ENCODE peak calls at places on chromosomes 4 and X, in six cellular contexts. O is left lung, Z is SJSA1, A is mucosa of descending colon, E is H9, T is Peyer's patch. L is an unnamed sample.

GRCh38 chr4:107863850-107864371 is 39.2 kb downstream of the SGMS2 start:
- DNase-seq in O (no peak), Z (peak; percentile 40), A (peak; percentile 71), E (no peak), T (peak; percentile 77), L (no peak)

GRCh38 chr4:85222561-85222960 is 252.4 kb upstream of the ARHGAP24 start:
- DNase-seq in O (no peak), Z (no peak), A (no peak), E (no peak), T (no peak), L (no peak)

GRCh38 chr4:101678180-101678579 is 112.3 kb upstream of the BANK1 start:
- DNase-seq in O (no peak), Z (no peak), A (no peak), E (no peak), T (no peak), L (no peak)

GRCh38 chrX:27964432-27964831 is 16.8 kb downstream of the DCAF8L1 start:
- DNase-seq in O (no peak), Z (no peak), A (no peak), E (no peak), T (no peak), L (no peak)

GRCh38 chrX:118116308-118117068 is at the start of gene KLHL13:
- DNase-seq in O (peak; percentile 61), Z (peak; percentile 67), A (peak; percentile 24), E (peak; percentile 50), T (peak; percentile 45), L (no peak)

GRCh38 chr4:658031-658667 is 15.9 kb downstream of the ATP5ME start:
- DNase-seq in O (peak; percentile 67), Z (no peak), A (no peak), E (peak; percentile 20), T (no peak), L (no peak)

GRCh38 chr4:182478475-182478874 is 235.3 kb downstream of the TENM3 start:
- DNase-seq in O (no peak), Z (no peak), A (no peak), E (no peak), T (no peak), L (no peak)

GRCh38 chrX:17826609-17827496 is 34.2 kb downstream of the RAI2 start:
- DNase-seq in O (no peak), Z (no peak), A (peak; percentile 62), E (no peak), T (no peak), L (no peak)

GRCh38 chr4:115852767-115853091 is 739.3 kb upstream of the NDST4 start:
- DNase-seq in O (no peak), Z (no peak), A (no peak), E (no peak), T (no peak), L (no peak)

GRCh38 chr4:101695176-101695575 is 95.4 kb upstream of the BANK1 start:
- DNase-seq in O (no peak), Z (no peak), A (no peak), E (no peak), T (no peak), L (no peak)

GRCh38 chr4:189021831-189022230 is 882.6 kb downstream of the TRIML1 start:
- DNase-seq in O (no peak), Z (no peak), A (no peak), E (peak; percentile 51), T (no peak), L (no peak)

GRCh38 chrX:103831803-103832544 is at the start of gene RAB9B:
- DNase-seq in O (peak; percentile 61), Z (peak; percentile 43), A (peak; percentile 10), E (peak; percentile 88), T (peak; percentile 82), L (peak; percentile 0)

GRCh38 chrX:115378471-115378870 is 89.0 kb downstream of the LUZP4 start:
- DNase-seq in O (no peak), Z (no peak), A (no peak), E (no peak), T (no peak), L (no peak)

GRCh38 chr4:172105918-172106317 is 292.7 kb downstream of the GALNTL6 start:
- DNase-seq in O (no peak), Z (no peak), A (no peak), E (no peak), T (no peak), L (no peak)

GRCh38 chrX:48683411-48683982 is at the start of gene WAS:
- DNase-seq in O (no peak), Z (no peak), A (peak; percentile 12), E (no peak), T (peak; percentile 64), L (peak; percentile 57)

GRCh38 chr4:1987721-1988326 is 20.9 kb downstream of the NELFA start:
- DNase-seq in O (no peak), Z (no peak), A (no peak), E (no peak), T (no peak), L (no peak)

GRCh38 chrX:150899191-150899757 is 806 bp upstream of the CD99L2 start:
- DNase-seq in O (peak; percentile 83), Z (peak; percentile 44), A (peak; percentile 55), E (peak; percentile 58), T (peak; percentile 76), L (peak; percentile 24)

GRCh38 chrX:153772608-153773217 is 8.1 kb upstream of the SRPK3 start:
- DNase-seq in O (peak; percentile 28), Z (no peak), A (no peak), E (no peak), T (no peak), L (no peak)

GRCh38 chr4:72525938-72526337 is 43.1 kb downstream of the ADAMTS3 start:
- DNase-seq in O (peak; percentile 42), Z (no peak), A (no peak), E (no peak), T (no peak), L (no peak)

GRCh38 chr4:14379148-14379547 is 623.1 kb upstream of the CPEB2 start:
- DNase-seq in O (no peak), Z (no peak), A (no peak), E (no peak), T (no peak), L (no peak)

GRCh38 chr4:41323186-41323585 is 66.5 kb downstream of the UCHL1 start:
- DNase-seq in O (no peak), Z (no peak), A (no peak), E (no peak), T (no peak), L (no peak)

GRCh38 chrX:149950681-149951080 is 12.4 kb upstream of the EOLA2 start:
- DNase-seq in O (no peak), Z (peak; percentile 40), A (peak; percentile 61), E (no peak), T (no peak), L (no peak)

GRCh38 chr4:786861-787300 is 39.0 kb downstream of the CPLX1 start:
- DNase-seq in O (peak; percentile 78), Z (no peak), A (no peak), E (no peak), T (no peak), L (no peak)

GRCh38 chr4:11250510-11250909 is 178.2 kb downstream of the HS3ST1 start:
- DNase-seq in O (no peak), Z (no peak), A (no peak), E (no peak), T (no peak), L (no peak)

GRCh38 chr4:177907736-177908424 is 465.6 kb upstream of the AGA start:
- DNase-seq in O (no peak), Z (no peak), A (no peak), E (no peak), T (no peak), L (no peak)

GRCh38 chr4:109648266-109648996 is 54.8 kb downstream of the CASP6 start:
- DNase-seq in O (no peak), Z (no peak), A (no peak), E (no peak), T (no peak), L (peak; percentile 75)
- H3K4me1 ChIP-seq in O (no peaks in the 10 kb centered on the region), Z (no peaks in the 10 kb centered on the region), A (no peaks in the 10 kb centered on the region), E (no peaks in the 10 kb centered on the region), T (no peaks in the 10 kb centered on the region), L (peaks cover 80% of the 10 kb centered on the region)

DNA sequence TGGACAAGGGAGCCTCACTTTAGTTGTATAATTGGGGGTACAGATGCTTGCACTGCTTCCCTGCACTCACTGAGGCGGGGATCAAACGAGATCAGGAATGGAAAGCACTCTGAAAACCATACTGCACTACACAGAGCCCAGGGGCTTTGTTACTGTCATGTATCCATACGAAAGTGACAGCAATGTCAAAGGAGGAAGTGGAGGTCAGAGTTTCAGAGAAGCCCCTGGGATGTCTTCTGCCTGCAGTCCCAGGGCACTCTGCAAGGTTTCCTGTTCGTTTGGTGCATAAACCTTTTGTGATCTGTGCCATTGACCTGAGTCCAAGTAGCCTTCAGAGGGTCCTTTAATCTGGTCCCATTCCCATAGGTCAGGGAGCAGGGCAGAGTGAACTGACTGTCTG is 31.2 kb downstream of the RNF175 start:
- DNase-seq in O (no peak), Z (no peak), A (no peak), E (no peak), T (no peak), L (no peak)
- H3K9me3 ChIP-seq in O (no peaks in the 10 kb centered on the region), Z (no peaks in the 10 kb centered on the region), A (no peaks in the 10 kb centered on the region), E (no peaks in the 10 kb centered on the region), T (no peaks in the 10 kb centered on the region), L (no peaks in the 10 kb centered on the region)

DNA sequence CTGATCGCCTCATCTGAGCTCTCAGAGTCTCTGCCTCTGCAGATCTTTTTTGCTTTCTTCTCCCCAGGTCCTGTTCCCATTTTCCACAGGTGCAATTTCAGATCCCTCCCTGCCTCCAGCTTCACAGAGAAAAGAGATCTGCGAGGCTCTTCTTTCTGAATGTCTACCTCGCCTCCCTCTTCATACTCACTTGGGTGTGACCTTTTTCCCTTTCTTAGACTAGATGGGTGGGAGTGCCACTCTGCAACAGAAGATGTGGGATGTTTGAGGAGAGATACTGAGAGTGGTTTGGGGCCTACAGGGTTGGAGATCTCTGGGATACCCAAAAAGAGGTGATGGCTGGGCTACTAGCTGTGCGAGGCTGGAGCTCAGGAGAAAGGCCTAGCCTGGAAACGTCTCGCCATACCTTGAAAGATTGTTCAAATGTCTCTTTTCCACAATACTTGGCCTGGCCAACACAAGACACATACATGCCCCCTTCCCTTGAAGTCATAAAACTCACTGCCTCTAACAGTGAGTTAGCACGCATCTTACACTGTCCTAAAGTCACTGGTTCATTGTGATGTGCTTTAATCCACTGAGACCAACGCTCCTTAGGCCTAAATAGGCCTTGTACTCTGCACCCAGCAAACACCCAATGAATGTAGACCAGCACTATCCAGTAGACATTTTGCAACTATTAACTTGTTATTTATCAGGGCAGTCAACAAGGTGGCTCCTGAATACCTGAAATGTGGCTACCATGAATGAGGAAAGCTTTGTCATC is 33.6 kb downstream of the IRF2 start:
- DNase-seq in O (no peak), Z (no peak), A (no peak), E (no peak), T (no peak), L (no peak)
- H3K4me1 ChIP-seq in O (peaks cover 40% of the 10 kb centered on the region), Z (peaks cover 19% of the 10 kb centered on the region), A (peaks cover 14% of the 10 kb centered on the region), E (peaks cover 16% of the 10 kb centered on the region), T (peaks cover 8% of the 10 kb centered on the region), L (peaks cover 62% of the 10 kb centered on the region)

GRCh38 chr4:173530326-173531062 is 465 bp upstream of the HAND2 start:
- DNase-seq in O (no peak), Z (no peak), A (no peak), E (no peak), T (no peak), L (no peak)

GRCh38 chr4:173528378-173529321 is 1.4 kb downstream of the HAND2 start:
- DNase-seq in O (no peak), Z (no peak), A (no peak), E (peak; percentile 65), T (no peak), L (no peak)

GRCh38 chr4:173531085-173531965 is 1.3 kb upstream of the HAND2 start:
- DNase-seq in O (peak; percentile 70), Z (no peak), A (no peak), E (peak; percentile 58), T (no peak), L (no peak)

GRCh38 chr4:173527103-173527876 is 2.7 kb downstream of the HAND2 start:
- DNase-seq in O (no peak), Z (no peak), A (no peak), E (peak; percentile 77), T (no peak), L (no peak)

GRCh38 chr4:173529505-173530325 is at the start of gene HAND2:
- DNase-seq in O (peak; percentile 70), Z (no peak), A (peak; percentile 48), E (peak; percentile 73), T (no peak), L (no peak)
- H3K9me3 ChIP-seq in O (no peaks in the 10 kb centered on the region), Z (no peaks in the 10 kb centered on the region), A (no peaks in the 10 kb centered on the region), E (no peaks in the 10 kb centered on the region), T (no peaks in the 10 kb centered on the region), L (peaks cover 3% of the 10 kb centered on the region)

L was measured in CD8-positive, alpha-beta memory T cell.